ENCODE peak calls at places on chromosomes 2 and 18, in nine cellular contexts. V, I, T, G, P, X, E, J and Z are unnamed samples.

GRCh38 chr2:60556998-60557955 is 3.8 kb upstream of the BCL11A start:
- DNase-seq in V (no peak), I (no peak), T (no peak), G (no peak), P (no peak), X (no peak), E (peak; percentile 24), J (no peak), Z (no peak)

GRCh38 chr2:30690126-30690561 is 117.1 kb downstream of the CAPN13 start:
- DNase-seq in V (no peak), I (no peak), T (no peak), G (no peak), P (no peak), X (no peak), E (no peak), J (no peak), Z (no peak)

GRCh38 chr2:136482966-136483365 is 282.4 kb upstream of the THSD7B start:
- DNase-seq in V (no peak), I (no peak), T (no peak), G (no peak), P (no peak), X (no peak), E (no peak), J (no peak), Z (no peak)

GRCh38 chr2:25310690-25310964 is 31.1 kb downstream of the DNMT3A start:
- DNase-seq in V (no peak), I (no peak), T (no peak), G (no peak), P (no peak), X (no peak), E (no peak), J (no peak), Z (no peak)

GRCh38 chr2:120600786-120601185 is 134.9 kb upstream of the GLI2 start:
- DNase-seq in V (no peak), I (no peak), T (no peak), G (no peak), P (peak; percentile 8), X (no peak), E (no peak), J (peak; percentile 1), Z (no peak)

GRCh38 chr2:159755788-159756187 is 42.2 kb downstream of the CD302 start:
- DNase-seq in V (peak; percentile 10), I (peak; percentile 98), T (peak; percentile 49), G (no peak), P (no peak), X (no peak), E (no peak), J (no peak), Z (no peak)

GRCh38 chr18:3452750-3453539 is 3.0 kb downstream of the TGIF1 start:
- DNase-seq in V (no peak), I (no peak), T (peak; percentile 25), G (no peak), P (no peak), X (no peak), E (no peak), J (no peak), Z (no peak)

GRCh38 chr2:192000196-192000990 is 153.5 kb upstream of the CAVIN2 start:
- DNase-seq in V (no peak), I (no peak), T (no peak), G (no peak), P (no peak), X (no peak), E (no peak), J (no peak), Z (no peak)

GRCh38 chr18:46325836-46326235 is 221.7 kb downstream of the HAUS1 start:
- DNase-seq in V (no peak), I (no peak), T (no peak), G (no peak), P (no peak), X (no peak), E (no peak), J (no peak), Z (no peak)

GRCh38 chr2:135633582-135633981 is 102.3 kb downstream of the R3HDM1 start:
- DNase-seq in V (no peak), I (no peak), T (no peak), G (no peak), P (no peak), X (no peak), E (no peak), J (no peak), Z (no peak)

GRCh38 chr2:168848220-168848619 is 42.0 kb downstream of the SPC25 start:
- DNase-seq in V (no peak), I (no peak), T (no peak), G (no peak), P (no peak), X (no peak), E (peak; percentile 34), J (no peak), Z (no peak)

GRCh38 chr18:28390022-28390421 is 213.1 kb upstream of the CDH2 start:
- DNase-seq in V (no peak), I (no peak), T (no peak), G (no peak), P (no peak), X (no peak), E (no peak), J (no peak), Z (no peak)

GRCh38 chr2:88765154-88765948 is 73.9 kb downstream of the RPIA start:
- DNase-seq in V (peak; percentile 76), I (peak; percentile 15), T (peak; percentile 6), G (peak; percentile 68), P (no peak), X (no peak), E (no peak), J (no peak), Z (no peak)

GRCh38 chr2:190759749-190760213 is 110.9 kb downstream of the NAB1 start:
- DNase-seq in V (no peak), I (peak; percentile 97), T (peak; percentile 85), G (no peak), P (no peak), X (no peak), E (no peak), J (no peak), Z (no peak)

GRCh38 chr2:234970467-234970866 is 18.6 kb downstream of the SH3BP4 start:
- DNase-seq in V (no peak), I (peak; percentile 53), T (peak; percentile 88), G (no peak), P (no peak), X (no peak), E (no peak), J (no peak), Z (no peak)

GRCh38 chr2:74843371-74844298 is 9.7 kb downstream of the HK2 start:
- DNase-seq in V (peak; percentile 82), I (peak; percentile 83), T (peak; percentile 86), G (no peak), P (no peak), X (no peak), E (no peak), J (no peak), Z (no peak)

GRCh38 chr2:127637236-127637630 is 8.7 kb upstream of the GPR17 start:
- DNase-seq in V (no peak), I (no peak), T (no peak), G (no peak), P (no peak), X (no peak), E (no peak), J (no peak), Z (no peak)

GRCh38 chr2:130261970-130262760 is 63.9 kb upstream of the TUBA3E start:
- DNase-seq in V (no peak), I (no peak), T (no peak), G (no peak), P (no peak), X (no peak), E (no peak), J (no peak), Z (no peak)

GRCh38 chr2:15050483-15050882 is 418.0 kb downstream of the LRATD1 start:
- DNase-seq in V (no peak), I (no peak), T (peak; percentile 10), G (no peak), P (no peak), X (no peak), E (peak; percentile 57), J (no peak), Z (no peak)

GRCh38 chr2:102126660-102127059 is 15.9 kb upstream of the IL1R1 start:
- DNase-seq in V (no peak), I (peak; percentile 62), T (peak; percentile 72), G (no peak), P (no peak), X (no peak), E (no peak), J (no peak), Z (no peak)